ENCODE peak calls at places on chromosomes 6 and 20, in seven cellular contexts. One of them, this sample, is unnamed.

GRCh38 chr20:32497589-32498224 is 87.4 kb downstream of the NOL4L start:
- DNase-seq in neural progenitor cell: no peak
- DNase-seq in dorsolateral prefrontal cortex: no peak
- DNase-seq in HCT116: no peak
- DNase-seq in IMR-90: no peak
- DNase-seq in cardiac muscle cell: no peak
- DNase-seq in A673: no peak
- DNase-seq in this sample: no peak

GRCh38 chr6:81214414-81215091 is 537.9 kb downstream of the TENT5A start:
- DNase-seq in neural progenitor cell: no peak
- DNase-seq in dorsolateral prefrontal cortex: no peak
- DNase-seq in cardiac muscle cell: no peak
- DNase-seq in A673: no peak
- DNase-seq in HCT116: no peak
- DNase-seq in IMR-90: no peak
- DNase-seq in this sample: no peak

GRCh38 chr6:151098166-151098565 is 141.6 kb upstream of the AKAP12 start:
- DNase-seq in cardiac muscle cell: peak
- DNase-seq in dorsolateral prefrontal cortex: no peak
- DNase-seq in A673: no peak
- DNase-seq in IMR-90: no peak
- DNase-seq in neural progenitor cell: no peak
- DNase-seq in HCT116: no peak
- DNase-seq in this sample: no peak

GRCh38 chr6:1872649-1873131 is 263.0 kb downstream of the FOXC1 start:
- DNase-seq in IMR-90: peak
- DNase-seq in cardiac muscle cell: peak
- DNase-seq in HCT116: no peak
- DNase-seq in dorsolateral prefrontal cortex: no peak
- DNase-seq in neural progenitor cell: peak
- DNase-seq in A673: peak
- DNase-seq in this sample: peak

GRCh38 chr6:1496836-1497592 is 107.6 kb downstream of the FOXF2 start:
- DNase-seq in neural progenitor cell: no peak
- DNase-seq in cardiac muscle cell: no peak
- DNase-seq in HCT116: no peak
- DNase-seq in dorsolateral prefrontal cortex: no peak
- DNase-seq in IMR-90: no peak
- DNase-seq in A673: no peak
- DNase-seq in this sample: no peak

GRCh38 chr20:62401331-62401779 is 5.7 kb downstream of the CABLES2 start:
- DNase-seq in A673: no peak
- DNase-seq in IMR-90: no peak
- DNase-seq in neural progenitor cell: peak
- DNase-seq in dorsolateral prefrontal cortex: no peak
- DNase-seq in HCT116: no peak
- DNase-seq in cardiac muscle cell: no peak
- DNase-seq in this sample: no peak

GRCh38 chr6:4345543-4345942 is 210.2 kb upstream of the ECI2 start:
- DNase-seq in neural progenitor cell: no peak
- DNase-seq in IMR-90: no peak
- DNase-seq in HCT116: no peak
- DNase-seq in dorsolateral prefrontal cortex: no peak
- DNase-seq in cardiac muscle cell: no peak
- DNase-seq in A673: no peak
- DNase-seq in this sample: no peak

GRCh38 chr6:15023448-15023847 is 222.4 kb upstream of the JARID2 start:
- DNase-seq in neural progenitor cell: no peak
- DNase-seq in IMR-90: no peak
- DNase-seq in HCT116: no peak
- DNase-seq in A673: no peak
- DNase-seq in cardiac muscle cell: no peak
- DNase-seq in dorsolateral prefrontal cortex: no peak
- DNase-seq in this sample: no peak

GRCh38 chr6:65126667-65127066 is 580.4 kb downstream of the EYS start:
- DNase-seq in cardiac muscle cell: no peak
- DNase-seq in IMR-90: no peak
- DNase-seq in dorsolateral prefrontal cortex: no peak
- DNase-seq in neural progenitor cell: peak
- DNase-seq in A673: no peak
- DNase-seq in HCT116: no peak
- DNase-seq in this sample: no peak

GRCh38 chr6:142800240-142800639 is 144.7 kb downstream of the HIVEP2 start:
- DNase-seq in HCT116: no peak
- DNase-seq in neural progenitor cell: no peak
- DNase-seq in dorsolateral prefrontal cortex: no peak
- DNase-seq in cardiac muscle cell: no peak
- DNase-seq in A673: no peak
- DNase-seq in IMR-90: peak
- DNase-seq in this sample: no peak

GRCh38 chr6:138682722-138683521 is 90.6 kb upstream of the CCDC28A start:
- DNase-seq in neural progenitor cell: no peak
- DNase-seq in IMR-90: peak
- DNase-seq in HCT116: no peak
- DNase-seq in cardiac muscle cell: peak
- DNase-seq in dorsolateral prefrontal cortex: peak
- DNase-seq in A673: no peak
- DNase-seq in this sample: peak
- H3K27ac ChIP-seq in neural progenitor cell: no peak
- H3K27ac ChIP-seq in IMR-90: peak
- H3K27ac ChIP-seq in HCT116: no peak
- H3K27ac ChIP-seq in cardiac muscle cell: peak
- H3K27ac ChIP-seq in dorsolateral prefrontal cortex: no peak
- H3K27ac ChIP-seq in A673: no peak
- H3K27ac ChIP-seq in this sample: peak

DNA sequence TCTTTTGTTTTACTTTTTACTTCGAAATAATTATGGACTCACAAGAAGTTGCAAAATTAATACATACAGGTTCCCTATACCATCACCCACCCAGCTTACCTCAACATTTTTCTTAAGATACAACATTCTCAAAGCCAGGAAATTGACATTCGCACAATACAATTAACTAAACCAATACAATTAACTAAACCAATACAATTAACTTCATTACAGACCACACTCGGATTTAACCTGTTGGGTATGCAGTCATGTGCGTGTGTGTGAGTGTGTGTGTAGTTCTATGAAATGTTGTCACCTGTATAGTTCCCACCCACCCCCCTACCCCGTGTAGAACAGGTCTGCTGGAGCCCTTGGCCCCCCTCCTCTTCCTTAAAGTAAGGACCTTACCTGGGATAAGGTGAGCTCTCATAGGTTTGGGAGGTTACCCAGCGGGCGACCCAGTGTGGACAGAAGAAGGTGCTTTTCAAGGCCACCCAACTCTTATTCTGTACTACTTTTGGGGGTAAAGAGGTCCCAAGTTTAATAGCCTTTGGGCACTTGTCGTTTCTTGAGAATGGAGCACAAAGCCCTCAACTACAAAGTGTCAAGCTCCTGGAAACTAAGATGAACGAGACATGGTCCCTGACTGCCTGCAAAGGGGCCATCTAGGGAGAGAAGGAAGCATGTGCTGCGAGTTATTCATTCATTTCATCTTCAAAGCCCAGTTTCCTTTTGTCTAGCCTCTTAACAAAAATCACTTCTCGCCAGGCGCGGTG is 544 bp upstream of the STK38 start:
- DNase-seq in cardiac muscle cell: no peak
- DNase-seq in dorsolateral prefrontal cortex: no peak
- DNase-seq in HCT116: no peak
- DNase-seq in neural progenitor cell: no peak
- DNase-seq in IMR-90: no peak
- DNase-seq in A673: no peak
- DNase-seq in this sample: no peak
- H3K4me3 ChIP-seq in cardiac muscle cell: peak
- H3K4me3 ChIP-seq in dorsolateral prefrontal cortex: peak
- H3K4me3 ChIP-seq in HCT116: peak
- H3K4me3 ChIP-seq in neural progenitor cell: peak
- H3K4me3 ChIP-seq in IMR-90: peak
- H3K4me3 ChIP-seq in A673: peak
- H3K4me3 ChIP-seq in this sample: peak

DNA sequence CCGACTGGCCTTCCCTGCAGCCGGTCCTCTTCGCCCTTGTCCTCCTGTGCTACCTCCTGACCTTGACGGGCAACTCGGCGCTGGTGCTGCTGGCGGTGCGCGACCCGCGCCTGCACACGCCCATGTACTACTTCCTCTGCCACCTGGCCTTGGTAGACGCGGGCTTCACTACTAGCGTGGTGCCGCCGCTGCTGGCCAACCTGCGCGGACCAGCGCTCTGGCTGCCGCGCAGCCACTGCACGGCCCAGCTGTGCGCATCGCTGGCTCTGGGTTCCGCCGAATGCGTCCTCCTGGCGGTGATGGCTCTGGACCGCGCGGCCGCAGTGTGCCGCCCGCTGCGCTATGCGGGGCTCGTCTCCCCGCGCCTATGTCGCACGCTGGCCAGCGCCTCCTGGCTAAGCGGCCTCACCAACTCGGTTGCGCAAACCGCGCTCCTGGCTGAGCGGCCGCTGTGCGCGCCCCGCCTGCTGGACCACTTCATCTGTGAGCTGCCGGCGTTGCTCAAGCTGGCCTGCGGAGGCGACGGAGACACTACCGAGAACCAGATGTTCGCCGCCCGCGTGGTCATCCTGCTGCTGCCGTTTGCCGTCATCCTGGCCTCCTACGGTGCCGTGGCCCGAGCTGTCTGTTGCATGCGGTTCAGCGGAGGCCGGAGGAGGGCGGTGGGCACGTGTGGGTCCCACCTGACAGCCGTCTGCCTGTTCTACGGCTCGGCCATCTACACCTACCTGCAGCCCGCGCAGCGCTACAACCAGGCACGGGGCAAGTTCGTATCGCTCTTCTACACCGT is 6.1 kb downstream of the UBD start:
- DNase-seq in neural progenitor cell: peak
- DNase-seq in dorsolateral prefrontal cortex: peak
- DNase-seq in A673: peak
- DNase-seq in IMR-90: peak
- DNase-seq in HCT116: no peak
- DNase-seq in cardiac muscle cell: peak
- DNase-seq in this sample: no peak
- H3K27ac ChIP-seq in neural progenitor cell: no peak
- H3K27ac ChIP-seq in dorsolateral prefrontal cortex: no peak
- H3K27ac ChIP-seq in A673: no peak
- H3K27ac ChIP-seq in IMR-90: no peak
- H3K27ac ChIP-seq in HCT116: no peak
- H3K27ac ChIP-seq in cardiac muscle cell: no peak
- H3K27ac ChIP-seq in this sample: no peak

GRCh38 chr6:158853072-158853871 is 34.1 kb upstream of the EZR start:
- DNase-seq in HCT116: peak
- DNase-seq in cardiac muscle cell: peak
- DNase-seq in IMR-90: peak
- DNase-seq in neural progenitor cell: peak
- DNase-seq in dorsolateral prefrontal cortex: no peak
- DNase-seq in A673: peak
- DNase-seq in this sample: no peak

GRCh38 chr6:158856261-158856660 is 37.1 kb upstream of the EZR start:
- DNase-seq in IMR-90: no peak
- DNase-seq in dorsolateral prefrontal cortex: no peak
- DNase-seq in neural progenitor cell: no peak
- DNase-seq in HCT116: no peak
- DNase-seq in A673: no peak
- DNase-seq in cardiac muscle cell: no peak
- DNase-seq in this sample: no peak

GRCh38 chr6:158853872-158854213 is 34.7 kb upstream of the EZR start:
- DNase-seq in HCT116: no peak
- DNase-seq in dorsolateral prefrontal cortex: no peak
- DNase-seq in A673: no peak
- DNase-seq in cardiac muscle cell: no peak
- DNase-seq in neural progenitor cell: no peak
- DNase-seq in IMR-90: no peak
- DNase-seq in this sample: no peak

GRCh38 chr6:158852312-158853071 is 33.3 kb upstream of the EZR start:
- DNase-seq in neural progenitor cell: no peak
- DNase-seq in A673: no peak
- DNase-seq in IMR-90: no peak
- DNase-seq in cardiac muscle cell: no peak
- DNase-seq in HCT116: no peak
- DNase-seq in dorsolateral prefrontal cortex: no peak
- DNase-seq in this sample: no peak

DNA sequence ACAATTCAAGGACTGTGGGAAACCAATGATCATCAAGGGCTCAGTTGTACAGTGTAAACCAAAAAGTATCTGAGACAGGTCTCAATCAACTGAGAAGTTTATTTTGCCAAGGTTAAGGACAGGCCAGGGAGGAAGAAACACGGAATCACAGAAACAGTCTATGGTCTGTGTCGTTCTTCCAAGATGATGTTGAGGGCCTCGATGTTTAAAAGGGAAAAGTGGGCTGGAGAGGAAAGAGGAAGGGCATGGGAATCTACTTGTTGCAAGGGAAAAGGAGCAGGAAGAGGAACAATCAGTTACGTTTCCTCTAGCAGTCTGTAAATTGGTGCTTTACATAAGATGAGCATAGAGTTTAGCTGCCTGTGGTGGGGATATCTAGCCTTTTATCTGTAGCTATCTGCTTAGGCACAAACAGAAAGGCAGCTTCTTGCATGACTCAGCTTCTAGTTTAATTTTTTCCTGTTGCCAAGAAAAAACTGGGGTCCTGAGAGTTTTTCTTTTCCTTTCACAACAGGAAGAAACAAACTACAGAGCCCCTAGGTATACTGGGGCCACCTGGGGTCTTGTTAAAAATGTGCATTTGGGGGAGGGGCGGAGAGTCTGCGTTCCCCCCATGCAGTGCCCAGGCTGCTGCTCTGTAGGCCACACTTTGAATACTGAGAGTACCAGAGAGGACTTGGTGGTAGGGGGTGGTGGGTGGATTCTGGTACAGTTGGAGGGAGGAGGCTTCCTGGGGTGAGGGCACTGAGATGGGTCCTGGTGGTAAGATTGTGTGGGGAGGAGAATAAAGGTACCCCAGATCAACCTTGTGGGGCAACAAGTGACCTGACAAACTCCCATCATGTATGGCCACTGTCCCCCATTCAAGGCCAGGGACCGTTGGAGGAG is 35.3 kb upstream of the EZR start:
- DNase-seq in neural progenitor cell: no peak
- DNase-seq in cardiac muscle cell: peak
- DNase-seq in A673: peak
- DNase-seq in HCT116: no peak
- DNase-seq in dorsolateral prefrontal cortex: no peak
- DNase-seq in IMR-90: peak
- DNase-seq in this sample: no peak
- H3K4me3 ChIP-seq in neural progenitor cell: no peak
- H3K4me3 ChIP-seq in cardiac muscle cell: no peak
- H3K4me3 ChIP-seq in A673: no peak
- H3K4me3 ChIP-seq in HCT116: peak
- H3K4me3 ChIP-seq in dorsolateral prefrontal cortex: no peak
- H3K4me3 ChIP-seq in IMR-90: no peak
- H3K4me3 ChIP-seq in this sample: no peak

This sample was measured in AG04450.